ENCODE peak calls at places on chromosome 9, in ten cellular contexts. N is fibroblast of mammary gland, C is AG10803, Y is fibroblast of pulmonary artery, P is AG04449, M is bronchial epithelial cell, I is psoas muscle, W is BE2C, U is stomach, F is HCT116. O is an unnamed sample.

GRCh38 chr9:70465398-70465797 is 50.9 kb upstream of the KLF9 start:
- DNase-seq in N (no peak), C (no peak), Y (no peak), P (no peak), M (no peak), I (no peak), W (no peak), U (no peak), F (no peak), O (no peak)

GRCh38 chr9:108911820-108912219 is 22.1 kb downstream of the ELP1 start:
- DNase-seq in N (no peak), C (no peak), Y (no peak), P (no peak), M (no peak), I (no peak), W (no peak), U (no peak), F (no peak), O (no peak)

GRCh38 chr9:10855847-10856246 is 243.0 kb upstream of the PTPRD start:
- DNase-seq in N (peak), C (no peak), Y (peak), P (no peak), M (peak), I (no peak), W (no peak), U (no peak), F (no peak), O (peak)

GRCh38 chr9:127730799-127731410 is 4.2 kb downstream of the TOR2A start:
- DNase-seq in N (no peak), C (no peak), Y (no peak), P (no peak), M (no peak), I (no peak), W (no peak), U (no peak), F (no peak), O (no peak)

GRCh38 chr9:78040726-78041125 is 9.1 kb upstream of the GNAQ start:
- DNase-seq in N (no peak), C (no peak), Y (no peak), P (no peak), M (no peak), I (no peak), W (no peak), U (no peak), F (no peak), O (no peak)

GRCh38 chr9:124574944-124575343 is 67.7 kb upstream of the NR5A1 start:
- DNase-seq in N (peak), C (peak), Y (peak), P (peak), M (peak), I (no peak), W (no peak), U (no peak), F (peak), O (peak)

GRCh38 chr9:116471093-116471906 is 215.8 kb upstream of the TRIM32 start:
- DNase-seq in N (no peak), C (peak), Y (peak), P (no peak), M (no peak), I (no peak), W (no peak), U (no peak), F (no peak), O (peak)

GRCh38 chr9:116421006-116421538 is 266.0 kb upstream of the TRIM32 start:
- DNase-seq in N (peak), C (peak), Y (peak), P (no peak), M (peak), I (no peak), W (no peak), U (no peak), F (no peak), O (peak)

GRCh38 chr9:38708759-38709158 is 11.2 kb downstream of the FAM240B start:
- DNase-seq in N (peak), C (no peak), Y (no peak), P (no peak), M (no peak), I (no peak), W (no peak), U (no peak), F (no peak), O (peak)

GRCh38 chr9:91883503-91883902 is 66.5 kb downstream of the ROR2 start:
- DNase-seq in N (no peak), C (no peak), Y (no peak), P (no peak), M (no peak), I (no peak), W (no peak), U (no peak), F (no peak), O (no peak)

GRCh38 chr9:91886433-91887031 is 63.5 kb downstream of the ROR2 start:
- DNase-seq in N (no peak), C (no peak), Y (no peak), P (no peak), M (no peak), I (no peak), W (no peak), U (no peak), F (no peak), O (no peak)

GRCh38 chr9:91884153-91884552 is 65.9 kb downstream of the ROR2 start:
- DNase-seq in N (no peak), C (no peak), Y (no peak), P (no peak), M (no peak), I (no peak), W (no peak), U (no peak), F (no peak), O (no peak)

GRCh38 chr9:91885746-91886432 is 64.1 kb downstream of the ROR2 start:
- DNase-seq in N (no peak), C (no peak), Y (no peak), P (no peak), M (no peak), I (no peak), W (no peak), U (no peak), F (no peak), O (no peak)

GRCh38 chr9:91884746-91885687 is 65.0 kb downstream of the ROR2 start:
- DNase-seq in N (peak), C (peak), Y (peak), P (no peak), M (no peak), I (no peak), W (no peak), U (no peak), F (no peak), O (peak)
- TF ChIP-seq CTCF in N (no peak), C (no peak), Y (no peak), P (no peak), M (no peak), I (no peak), W (no peak), U (no peak), F (no peak), O (no peak)

DNA sequence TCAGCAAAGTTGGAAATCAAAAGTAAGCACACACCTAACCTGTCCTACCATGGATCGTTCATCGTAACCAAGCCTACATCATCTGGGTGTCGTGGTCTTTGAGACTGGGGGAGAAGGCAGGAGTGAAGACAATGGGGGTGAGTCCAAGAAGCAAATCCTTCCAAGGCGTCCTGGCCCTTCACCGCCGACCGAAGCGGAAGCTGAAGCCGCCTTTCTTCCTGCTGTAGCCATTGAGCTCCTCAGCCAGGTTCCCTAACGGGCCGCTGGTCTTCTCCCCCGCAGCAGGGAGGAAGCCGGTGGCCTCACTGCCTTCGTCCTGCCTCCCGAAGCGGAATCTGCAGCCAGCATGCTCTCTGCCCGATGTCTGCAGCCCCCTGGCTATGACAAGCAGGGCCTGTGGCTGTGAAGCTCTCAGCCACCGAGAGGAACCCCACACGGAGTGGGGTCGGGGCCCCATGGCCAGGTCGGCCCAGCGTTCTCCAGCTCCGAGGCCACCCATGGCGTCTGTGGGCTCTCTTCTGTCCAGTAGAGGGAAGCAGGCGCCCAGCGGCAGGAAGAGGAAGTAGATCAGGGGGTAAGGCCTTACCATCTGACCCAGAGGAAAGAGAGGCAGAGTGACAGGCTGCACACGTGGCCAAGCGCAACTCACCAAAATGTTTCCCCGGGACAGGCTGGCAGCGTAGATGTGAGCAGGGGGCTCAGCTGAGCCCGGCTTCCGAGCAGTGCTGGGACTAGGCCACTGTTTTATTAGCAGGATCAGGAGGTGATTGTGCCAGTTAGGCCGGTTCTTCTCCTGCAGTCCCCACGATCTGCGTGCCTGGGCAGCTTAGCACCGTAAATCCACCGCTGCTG is 3.1 kb downstream of the QRFP start:
- DNase-seq in N (no peak), C (no peak), Y (no peak), P (no peak), M (no peak), I (peak), W (peak), U (peak), F (no peak), O (no peak)
- H3K4me3 ChIP-seq in N (no peak), C (no peak), Y (no peak), P (no peak), M (no peak), I (no peak), W (no peak), U (no peak), F (no peak), O (no peak)

GRCh38 chr9:104831681-104832080 is 67.8 kb downstream of the NIPSNAP3B start:
- DNase-seq in N (peak), C (peak), Y (peak), P (peak), M (peak), I (no peak), W (no peak), U (no peak), F (no peak), O (peak)
- TF ChIP-seq CTCF in N (no peak), C (peak), Y (no peak), P (no peak), M (no peak), I (no peak), W (no peak), U (no peak), F (no peak), O (no peak)

DNA sequence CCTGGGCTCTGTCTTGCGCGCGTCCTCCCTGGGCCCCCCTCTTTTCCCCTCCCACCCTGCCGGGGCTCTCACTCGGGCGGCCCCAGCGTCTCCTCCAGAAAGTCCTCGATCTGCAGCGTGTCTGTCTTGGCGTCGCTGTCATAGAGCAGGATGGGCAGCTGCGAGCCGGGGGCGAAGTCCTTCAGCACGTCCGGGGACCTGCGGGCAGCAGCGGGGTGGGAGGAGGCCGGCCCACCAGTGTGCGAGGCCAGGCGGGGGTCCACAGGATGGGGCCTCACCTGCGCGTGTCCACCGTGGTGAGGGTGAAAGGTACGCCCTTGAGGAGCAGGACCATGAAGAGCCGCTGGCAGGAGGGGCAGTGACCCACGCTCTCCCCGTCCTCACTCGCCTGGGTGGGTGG is 998 bp downstream of the CLIC3 start:
- DNase-seq in N (no peak), C (no peak), Y (no peak), P (no peak), M (no peak), I (no peak), W (no peak), U (no peak), F (no peak), O (peak)
- H3K4me3 ChIP-seq in N (no peak), C (no peak), Y (no peak), P (no peak), M (no peak), I (no peak), W (no peak), U (peak), F (no peak), O (peak)

DNA sequence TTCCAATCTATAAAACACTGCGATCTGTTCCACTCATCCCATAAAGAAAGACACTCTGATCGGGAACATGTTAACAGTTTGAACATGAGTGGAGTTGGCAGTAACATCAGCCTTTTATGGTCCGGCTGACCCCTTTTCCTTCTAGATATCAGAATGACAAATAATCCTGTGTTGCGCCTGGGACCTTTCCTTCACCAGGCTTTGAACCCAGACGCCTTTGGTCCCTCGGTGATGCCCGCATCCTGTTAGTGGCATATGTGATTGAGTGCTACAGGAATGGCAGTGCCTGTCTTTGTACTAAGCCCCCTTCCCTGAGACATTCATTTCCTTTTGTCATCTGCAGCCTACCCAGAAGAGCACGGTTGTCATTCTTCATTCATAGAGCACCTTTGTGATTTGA is 209.0 kb downstream of the PCSK5 start:
- DNase-seq in N (no peak), C (no peak), Y (no peak), P (no peak), M (no peak), I (no peak), W (no peak), U (no peak), F (no peak), O (no peak)
- TF ChIP-seq CTCF in N (no peak), C (no peak), Y (no peak), P (no peak), M (no peak), I (no peak), W (no peak), U (no peak), F (no peak), O (no peak)

GRCh38 chr9:8782237-8782636 is 982.7 kb upstream of the DMAC1 start:
- DNase-seq in N (peak), C (no peak), Y (peak), P (no peak), M (no peak), I (no peak), W (no peak), U (no peak), F (no peak), O (peak)

GRCh38 chr9:8778356-8778755 is 978.8 kb upstream of the DMAC1 start:
- DNase-seq in N (no peak), C (no peak), Y (no peak), P (no peak), M (no peak), I (no peak), W (no peak), U (no peak), F (no peak), O (no peak)

GRCh38 chr9:8779478-8779877 is 979.9 kb upstream of the DMAC1 start:
- DNase-seq in N (no peak), C (no peak), Y (no peak), P (no peak), M (no peak), I (no peak), W (no peak), U (no peak), F (no peak), O (no peak)

GRCh38 chr9:8781447-8781846 is 981.9 kb upstream of the DMAC1 start:
- DNase-seq in N (no peak), C (no peak), Y (no peak), P (no peak), M (no peak), I (no peak), W (no peak), U (no peak), F (no peak), O (no peak)

GRCh38 chr9:8780386-8780785 is 980.8 kb upstream of the DMAC1 start:
- DNase-seq in N (no peak), C (no peak), Y (no peak), P (no peak), M (no peak), I (no peak), W (no peak), U (no peak), F (no peak), O (no peak)
- H3K4me3 ChIP-seq in N (no peak), C (no peak), Y (no peak), P (no peak), M (no peak), I (no peak), W (no peak), U (no peak), F (no peak), O (no peak)

DNA sequence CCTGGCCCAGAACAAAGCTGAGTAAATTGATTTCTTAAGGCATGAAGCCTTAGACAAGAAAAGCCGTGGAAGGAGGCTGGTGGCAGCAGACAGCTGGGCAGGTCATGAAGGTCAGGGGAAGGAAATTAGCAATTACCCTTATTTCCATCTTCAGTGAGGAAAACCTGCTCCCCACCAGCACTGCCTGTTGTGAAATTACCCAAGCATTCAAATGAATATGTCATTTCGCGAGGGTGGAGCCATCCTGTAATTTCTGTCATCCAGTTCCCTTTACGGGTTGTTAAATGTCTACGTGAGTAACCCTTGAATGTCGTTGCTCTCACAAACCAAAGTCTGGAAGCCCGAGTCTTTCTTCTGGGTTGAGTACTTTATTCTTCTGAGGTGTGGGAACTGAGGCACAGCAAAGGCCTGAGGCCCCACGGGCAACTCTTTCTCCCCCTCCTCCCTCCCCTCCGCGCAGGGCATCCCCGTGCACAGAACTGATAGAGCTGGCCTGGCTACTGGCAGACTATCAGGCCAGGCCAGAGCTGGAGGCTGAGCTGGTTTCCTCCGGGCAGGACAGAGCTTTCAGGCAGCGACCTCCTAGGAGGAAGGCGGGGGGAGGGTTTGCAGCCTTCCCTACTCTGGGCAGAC is 22.0 kb upstream of the AK3 start:
- DNase-seq in N (peak), C (no peak), Y (peak), P (no peak), M (peak), I (no peak), W (no peak), U (no peak), F (no peak), O (no peak)
- TF ChIP-seq CTCF in N (no peak), C (no peak), Y (no peak), P (no peak), M (no peak), I (no peak), W (no peak), U (no peak), F (no peak), O (no peak)

GRCh38 chr9:94864183-94864582 is 137.7 kb downstream of the AOPEP start:
- DNase-seq in N (no peak), C (no peak), Y (no peak), P (no peak), M (no peak), I (no peak), W (no peak), U (no peak), F (no peak), O (peak)
- H3K4me3 ChIP-seq in N (no peak), C (no peak), Y (no peak), P (no peak), M (no peak), I (no peak), W (no peak), U (no peak), F (no peak), O (no peak)

DNA sequence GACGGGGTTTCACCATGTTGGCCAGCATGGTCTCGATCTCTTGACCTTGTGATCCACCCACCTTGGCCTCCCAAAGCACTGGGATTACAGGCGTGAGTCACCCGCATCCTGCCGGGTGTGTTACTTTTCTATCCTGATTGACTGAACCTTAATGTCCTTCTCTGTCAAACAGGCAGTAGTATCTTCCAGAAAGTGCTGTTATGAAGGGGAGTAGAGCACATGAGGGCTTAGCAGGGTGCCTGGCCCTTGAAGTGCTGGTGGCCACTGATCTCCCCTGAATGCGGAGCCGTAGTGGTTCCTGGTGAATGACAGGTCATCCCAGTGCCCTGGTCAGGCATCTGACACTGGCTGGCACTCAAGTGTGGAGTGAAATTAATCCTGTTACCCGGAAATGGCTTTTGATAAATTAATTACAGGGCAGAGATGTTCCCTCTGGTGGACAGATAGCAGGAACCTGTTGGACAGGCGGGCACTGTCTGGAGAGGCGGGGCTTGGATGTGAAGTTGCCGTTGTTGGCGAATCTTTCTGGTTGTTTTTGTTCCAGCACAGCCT is 28.4 kb downstream of the PRRC2B start:
- DNase-seq in N (no peak), C (no peak), Y (no peak), P (no peak), M (peak), I (peak), W (peak), U (no peak), F (no peak), O (no peak)
- TF ChIP-seq CTCF in N (peak), C (peak), Y (no peak), P (no peak), M (peak), I (peak), W (peak), U (no peak), F (no peak), O (no peak)

GRCh38 chr9:135169709-135170226 is 82.3 kb downstream of the OLFM1 start:
- DNase-seq in N (no peak), C (no peak), Y (no peak), P (no peak), M (no peak), I (no peak), W (no peak), U (no peak), F (no peak), O (no peak)
- H3K4me3 ChIP-seq in N (no peak), C (no peak), Y (no peak), P (no peak), M (no peak), I (no peak), W (no peak), U (no peak), F (no peak), O (no peak)

O was measured in fibroblast of the aortic adventitia.